ENCODE peak calls at places on chromosome 2, in six cellular contexts. One of them, this sample, is unnamed.

GRCh38 chr2:98910349-98911125 is 25.5 kb downstream of the CRACDL start:
- DNase-seq in mesenchymal stem cell: no peak
- DNase-seq in PC-9: no peak
- DNase-seq in lung: peak; percentile 18
- DNase-seq in stomach: peak; percentile 20
- DNase-seq in heart right ventricle: no peak
- DNase-seq in this sample: no peak

GRCh38 chr2:216866515-216867095 is 6.7 kb upstream of the TNP1 start:
- DNase-seq in stomach: no peak
- DNase-seq in mesenchymal stem cell: no peak
- DNase-seq in heart right ventricle: no peak
- DNase-seq in lung: no peak
- DNase-seq in PC-9: no peak
- DNase-seq in this sample: no peak

GRCh38 chr2:21676676-21677075 is 552.9 kb downstream of the TDRD15 start:
- DNase-seq in PC-9: no peak
- DNase-seq in lung: no peak
- DNase-seq in mesenchymal stem cell: no peak
- DNase-seq in stomach: no peak
- DNase-seq in heart right ventricle: no peak
- DNase-seq in this sample: no peak

GRCh38 chr2:96213379-96213778 is 4.8 kb upstream of the STARD7 start:
- DNase-seq in lung: no peak
- DNase-seq in heart right ventricle: no peak
- DNase-seq in PC-9: no peak
- DNase-seq in mesenchymal stem cell: no peak
- DNase-seq in stomach: no peak
- DNase-seq in this sample: no peak

GRCh38 chr2:37441055-37441454 is 96.6 kb downstream of the QPCT start:
- DNase-seq in mesenchymal stem cell: no peak
- DNase-seq in stomach: no peak
- DNase-seq in heart right ventricle: no peak
- DNase-seq in lung: no peak
- DNase-seq in PC-9: no peak
- DNase-seq in this sample: no peak

GRCh38 chr2:26521054-26521912 is 43.4 kb upstream of the OTOF start:
- DNase-seq in heart right ventricle: no peak
- DNase-seq in lung: no peak
- DNase-seq in PC-9: peak; percentile 23
- DNase-seq in stomach: peak; percentile 46
- DNase-seq in mesenchymal stem cell: peak; percentile 11
- DNase-seq in this sample: no peak

GRCh38 chr2:227460833-227461232 is 11.1 kb upstream of the AGFG1 start:
- DNase-seq in PC-9: no peak
- DNase-seq in lung: no peak
- DNase-seq in stomach: no peak
- DNase-seq in heart right ventricle: no peak
- DNase-seq in mesenchymal stem cell: no peak
- DNase-seq in this sample: no peak

GRCh38 chr2:96591054-96591453 is 47.1 kb downstream of the KANSL3 start:
- DNase-seq in lung: no peak
- DNase-seq in heart right ventricle: no peak
- DNase-seq in PC-9: no peak
- DNase-seq in stomach: no peak
- DNase-seq in mesenchymal stem cell: no peak
- DNase-seq in this sample: no peak

GRCh38 chr2:202808754-202809153 is 62.8 kb downstream of the ICA1L start:
- DNase-seq in lung: no peak
- DNase-seq in PC-9: no peak
- DNase-seq in heart right ventricle: no peak
- DNase-seq in stomach: no peak
- DNase-seq in mesenchymal stem cell: no peak
- DNase-seq in this sample: no peak

GRCh38 chr2:9536504-9536903 is 19.1 kb downstream of the ADAM17 start:
- DNase-seq in mesenchymal stem cell: no peak
- DNase-seq in stomach: no peak
- DNase-seq in PC-9: no peak
- DNase-seq in lung: no peak
- DNase-seq in heart right ventricle: no peak
- DNase-seq in this sample: no peak

GRCh38 chr2:28423856-28424605 is 31.4 kb downstream of the FOSL2 start:
- DNase-seq in PC-9: no peak
- DNase-seq in lung: peak; percentile 53
- DNase-seq in heart right ventricle: no peak
- DNase-seq in mesenchymal stem cell: no peak
- DNase-seq in stomach: peak; percentile 45
- DNase-seq in this sample: no peak

GRCh38 chr2:158539176-158539895 is 82.6 kb downstream of the PKP4 start:
- DNase-seq in PC-9: peak; percentile 3
- DNase-seq in stomach: no peak
- DNase-seq in lung: no peak
- DNase-seq in mesenchymal stem cell: peak; percentile 67
- DNase-seq in heart right ventricle: peak; percentile 61
- DNase-seq in this sample: peak; percentile 35

GRCh38 chr2:25894135-25894830 is 16.0 kb upstream of the ASXL2 start:
- DNase-seq in mesenchymal stem cell: peak; percentile 17
- DNase-seq in heart right ventricle: peak; percentile 27
- DNase-seq in stomach: peak; percentile 32
- DNase-seq in PC-9: no peak
- DNase-seq in lung: no peak
- DNase-seq in this sample: no peak

GRCh38 chr2:1839066-1839756 is 94.9 kb upstream of the PXDN start:
- DNase-seq in PC-9: no peak
- DNase-seq in mesenchymal stem cell: no peak
- DNase-seq in lung: no peak
- DNase-seq in stomach: no peak
- DNase-seq in heart right ventricle: no peak
- DNase-seq in this sample: no peak

DNA sequence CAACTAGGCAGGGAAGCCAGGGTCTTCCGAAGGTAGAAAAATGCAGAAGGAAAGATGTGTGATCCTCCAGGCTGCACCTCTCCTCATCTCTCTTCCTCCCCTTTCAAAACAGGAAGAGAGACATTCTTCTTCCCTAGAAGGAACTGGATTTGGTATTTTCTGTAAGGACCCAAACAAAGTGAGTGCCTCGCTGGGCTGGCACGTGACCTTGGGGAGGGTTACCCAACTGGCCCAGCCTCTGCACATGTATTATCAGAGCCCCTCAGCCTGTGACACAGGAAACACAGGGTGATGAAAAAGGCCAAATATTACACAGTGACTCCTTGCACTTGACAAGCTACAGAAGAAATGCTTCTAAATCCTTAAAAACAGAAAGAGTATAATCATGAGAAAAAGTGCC is 2.3 kb downstream of the HJURP start:
- DNase-seq in heart right ventricle: no peak
- DNase-seq in PC-9: no peak
- DNase-seq in mesenchymal stem cell: peak; percentile 5
- DNase-seq in stomach: peak; percentile 23
- DNase-seq in lung: no peak
- DNase-seq in this sample: no peak
- H3K4me3 ChIP-seq in heart right ventricle: no peak overlapping the region
- H3K4me3 ChIP-seq in PC-9: peak overlapping the region; percentile 100
- H3K4me3 ChIP-seq in mesenchymal stem cell: peak overlapping the region; percentile 94
- H3K4me3 ChIP-seq in stomach: no peak overlapping the region
- H3K4me3 ChIP-seq in lung: no peak overlapping the region
- H3K4me3 ChIP-seq in this sample: no peak overlapping the region

GRCh38 chr2:234459401-234460009 is 37.4 kb downstream of the ARL4C start:
- DNase-seq in heart right ventricle: no peak
- DNase-seq in lung: no peak
- DNase-seq in stomach: peak; percentile 21
- DNase-seq in mesenchymal stem cell: no peak
- DNase-seq in PC-9: peak; percentile 30
- DNase-seq in this sample: no peak
- H3K4me3 ChIP-seq in heart right ventricle: no peak overlapping the region
- H3K4me3 ChIP-seq in lung: no peak overlapping the region
- H3K4me3 ChIP-seq in stomach: no peak overlapping the region
- H3K4me3 ChIP-seq in mesenchymal stem cell: no peak overlapping the region
- H3K4me3 ChIP-seq in PC-9: no peak overlapping the region
- H3K4me3 ChIP-seq in this sample: no peak overlapping the region

GRCh38 chr2:221568299-221568698 is 3.8 kb downstream of the EPHA4 start:
- DNase-seq in PC-9: no peak
- DNase-seq in mesenchymal stem cell: no peak
- DNase-seq in stomach: no peak
- DNase-seq in lung: no peak
- DNase-seq in heart right ventricle: no peak
- DNase-seq in this sample: no peak
- H3K4me3 ChIP-seq in PC-9: no peak overlapping the region
- H3K4me3 ChIP-seq in mesenchymal stem cell: no peak overlapping the region
- H3K4me3 ChIP-seq in stomach: no peak overlapping the region
- H3K4me3 ChIP-seq in lung: no peak overlapping the region
- H3K4me3 ChIP-seq in heart right ventricle: no peak overlapping the region
- H3K4me3 ChIP-seq in this sample: no peak overlapping the region

GRCh38 chr2:174335605-174336402 is 1.1 kb downstream of the SP9 start:
- DNase-seq in stomach: no peak
- DNase-seq in heart right ventricle: no peak
- DNase-seq in lung: no peak
- DNase-seq in mesenchymal stem cell: peak; percentile 33
- DNase-seq in PC-9: no peak
- DNase-seq in this sample: no peak

GRCh38 chr2:174334781-174335604 is at the start of gene SP9:
- DNase-seq in mesenchymal stem cell: peak; percentile 52
- DNase-seq in heart right ventricle: no peak
- DNase-seq in stomach: no peak
- DNase-seq in PC-9: no peak
- DNase-seq in lung: no peak
- DNase-seq in this sample: no peak

GRCh38 chr2:174333502-174334277 is 1.1 kb upstream of the SP9 start:
- DNase-seq in heart right ventricle: no peak
- DNase-seq in stomach: no peak
- DNase-seq in lung: no peak
- DNase-seq in PC-9: no peak
- DNase-seq in mesenchymal stem cell: peak; percentile 20
- DNase-seq in this sample: no peak

GRCh38 chr2:174333017-174333501 is 1.7 kb upstream of the SP9 start:
- DNase-seq in PC-9: no peak
- DNase-seq in lung: no peak
- DNase-seq in mesenchymal stem cell: peak; percentile 2
- DNase-seq in stomach: no peak
- DNase-seq in heart right ventricle: no peak
- DNase-seq in this sample: no peak

GRCh38 chr2:174334278-174334715 is 457 bp upstream of the SP9 start:
- DNase-seq in heart right ventricle: no peak
- DNase-seq in lung: no peak
- DNase-seq in mesenchymal stem cell: peak; percentile 20
- DNase-seq in stomach: no peak
- DNase-seq in PC-9: no peak
- DNase-seq in this sample: no peak
- H3K4me3 ChIP-seq in heart right ventricle: no peak overlapping the region
- H3K4me3 ChIP-seq in lung: no peak overlapping the region
- H3K4me3 ChIP-seq in mesenchymal stem cell: no peak overlapping the region
- H3K4me3 ChIP-seq in stomach: no peak overlapping the region
- H3K4me3 ChIP-seq in PC-9: no peak overlapping the region
- H3K4me3 ChIP-seq in this sample: no peak overlapping the region

GRCh38 chr2:225998125-225998524 is 598.6 kb downstream of the NYAP2 start:
- DNase-seq in mesenchymal stem cell: no peak
- DNase-seq in stomach: no peak
- DNase-seq in lung: no peak
- DNase-seq in heart right ventricle: no peak
- DNase-seq in PC-9: no peak
- DNase-seq in this sample: no peak
- H3K4me3 ChIP-seq in mesenchymal stem cell: no peak overlapping the region
- H3K4me3 ChIP-seq in stomach: no peak overlapping the region
- H3K4me3 ChIP-seq in lung: no peak overlapping the region
- H3K4me3 ChIP-seq in heart right ventricle: no peak overlapping the region
- H3K4me3 ChIP-seq in PC-9: no peak overlapping the region
- H3K4me3 ChIP-seq in this sample: no peak overlapping the region

DNA sequence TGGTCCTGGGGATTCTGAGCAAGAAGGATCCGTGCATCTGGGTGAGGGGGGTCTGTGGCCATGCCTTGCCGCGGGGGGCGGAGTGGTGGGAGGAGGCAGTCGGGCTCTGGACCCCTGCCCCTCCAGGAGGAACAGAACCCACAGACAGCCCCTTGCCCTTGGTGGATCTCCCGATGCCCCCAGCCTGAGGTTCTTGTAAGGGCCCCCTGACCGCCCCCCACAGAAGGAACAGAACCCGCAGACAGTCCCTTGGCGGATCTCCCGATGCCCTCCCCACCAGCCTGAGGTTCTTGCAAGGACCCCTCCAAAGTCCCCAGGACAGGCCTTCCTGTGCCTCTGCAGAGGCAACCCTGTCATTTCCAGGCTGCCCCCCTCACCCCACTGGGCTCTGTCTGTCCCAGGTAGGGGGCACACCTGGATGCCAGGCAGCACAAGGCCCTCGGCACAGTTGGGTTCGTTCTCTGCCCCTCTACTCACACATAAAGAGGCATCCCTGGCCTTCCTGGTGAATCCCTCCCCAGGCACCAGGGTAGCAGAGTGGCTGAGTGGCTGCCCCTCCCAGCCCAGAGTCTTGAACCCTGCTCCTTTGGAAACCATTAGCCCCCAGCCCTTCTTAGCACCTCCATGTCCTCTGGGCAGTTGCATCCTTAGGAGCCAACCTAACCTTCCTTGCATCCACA is 1.9 kb downstream of the GPC1 start:
- DNase-seq in stomach: no peak
- DNase-seq in mesenchymal stem cell: no peak
- DNase-seq in lung: no peak
- DNase-seq in heart right ventricle: no peak
- DNase-seq in PC-9: no peak
- DNase-seq in this sample: no peak
- H3K4me3 ChIP-seq in stomach: peak overlapping the region; percentile 69
- H3K4me3 ChIP-seq in mesenchymal stem cell: peak overlapping the region; percentile 79
- H3K4me3 ChIP-seq in lung: no peak overlapping the region
- H3K4me3 ChIP-seq in heart right ventricle: peak overlapping the region; percentile 70
- H3K4me3 ChIP-seq in PC-9: peak overlapping the region; percentile 82
- H3K4me3 ChIP-seq in this sample: peak overlapping the region; percentile 62

GRCh38 chr2:174011796-174012195 is 46.6 kb upstream of the SP3 start:
- DNase-seq in heart right ventricle: no peak
- DNase-seq in PC-9: no peak
- DNase-seq in mesenchymal stem cell: no peak
- DNase-seq in lung: no peak
- DNase-seq in stomach: no peak
- DNase-seq in this sample: no peak

GRCh38 chr2:174005801-174006419 is 40.7 kb upstream of the SP3 start:
- DNase-seq in mesenchymal stem cell: no peak
- DNase-seq in stomach: no peak
- DNase-seq in PC-9: no peak
- DNase-seq in heart right ventricle: no peak
- DNase-seq in lung: no peak
- DNase-seq in this sample: no peak

GRCh38 chr2:174007010-174007409 is 41.8 kb upstream of the SP3 start:
- DNase-seq in mesenchymal stem cell: peak; percentile 76
- DNase-seq in PC-9: no peak
- DNase-seq in stomach: no peak
- DNase-seq in lung: no peak
- DNase-seq in heart right ventricle: no peak
- DNase-seq in this sample: no peak

GRCh38 chr2:174009488-174010223 is 44.5 kb upstream of the SP3 start:
- DNase-seq in mesenchymal stem cell: no peak
- DNase-seq in lung: no peak
- DNase-seq in stomach: no peak
- DNase-seq in heart right ventricle: no peak
- DNase-seq in PC-9: no peak
- DNase-seq in this sample: no peak

GRCh38 chr2:174008720-174009119 is 43.5 kb upstream of the SP3 start:
- DNase-seq in PC-9: no peak
- DNase-seq in lung: no peak
- DNase-seq in mesenchymal stem cell: no peak
- DNase-seq in stomach: no peak
- DNase-seq in heart right ventricle: no peak
- DNase-seq in this sample: no peak
- H3K4me3 ChIP-seq in PC-9: no peak overlapping the region
- H3K4me3 ChIP-seq in lung: no peak overlapping the region
- H3K4me3 ChIP-seq in mesenchymal stem cell: no peak overlapping the region
- H3K4me3 ChIP-seq in stomach: no peak overlapping the region
- H3K4me3 ChIP-seq in heart right ventricle: no peak overlapping the region
- H3K4me3 ChIP-seq in this sample: no peak overlapping the region